ENCODE peak calls at places on chromosomes 11 and 22, in seven cellular contexts. E is A549; G is CD8-positive, alpha-beta T cell; R is upper lobe of right lung; N is PC-9; C is lung; B is Caco-2. W is an unnamed sample.

GRCh38 chr11:75656044-75656726 is 12.7 kb downstream of the MAP6 start:
- DNase-seq in B (peak; percentile 96), R (no peak), G (no peak), E (no peak), N (no peak), C (no peak), W (no peak)

GRCh38 chr11:123356539-123356938 is 73.5 kb upstream of the GRAMD1B start:
- DNase-seq in N (no peak), C (no peak), E (no peak), B (no peak), R (no peak), G (no peak), W (no peak)

GRCh38 chr11:27697679-27698275 is 2.5 kb downstream of the BDNF start:
- DNase-seq in C (no peak), N (no peak), E (no peak), G (no peak), R (no peak), B (no peak), W (no peak)

GRCh38 chr11:16862733-16863132 is 124.3 kb downstream of the C11orf58 start:
- DNase-seq in G (no peak), C (no peak), N (no peak), B (no peak), E (no peak), R (no peak), W (no peak)

GRCh38 chr11:24372491-24372890 is 124.4 kb upstream of the LUZP2 start:
- DNase-seq in N (no peak), G (no peak), B (no peak), C (no peak), R (no peak), E (no peak), W (no peak)

GRCh38 chr11:64644348-64645242 is 53.6 kb downstream of the SLC22A12 start:
- DNase-seq in G (no peak), N (no peak), R (no peak), E (peak; percentile 48), B (no peak), C (no peak), W (peak; percentile 49)

GRCh38 chr22:43957871-43958270 is 2.6 kb downstream of the SAMM50 start:
- DNase-seq in N (no peak), B (no peak), E (no peak), G (no peak), C (no peak), R (peak; percentile 18), W (no peak)

GRCh38 chr11:91804057-91804456 is 420.6 kb upstream of the FAT3 start:
- DNase-seq in G (no peak), E (no peak), R (no peak), C (no peak), B (no peak), N (no peak), W (peak; percentile 54)

GRCh38 chr22:38315801-38316339 is 1.4 kb downstream of the CSNK1E start:
- DNase-seq in B (no peak), R (no peak), C (no peak), N (no peak), G (no peak), E (no peak), W (no peak)

GRCh38 chr11:130340671-130341319 is 26.1 kb upstream of the ZBTB44 start:
- DNase-seq in N (no peak), G (no peak), C (no peak), E (no peak), R (no peak), B (no peak), W (no peak)

GRCh38 chr11:68959465-68960298 is 21.1 kb downstream of the MRGPRD start:
- DNase-seq in B (no peak), C (no peak), E (no peak), G (no peak), N (no peak), R (no peak), W (no peak)

GRCh38 chr22:38938221-38938620 is 19.2 kb upstream of the APOBEC3A start:
- DNase-seq in N (no peak), R (peak; percentile 28), B (no peak), E (no peak), G (no peak), C (no peak), W (no peak)

GRCh38 chr22:35191412-35191811 is 65.9 kb upstream of the HMGXB4 start:
- DNase-seq in R (no peak), N (peak; percentile 61), B (no peak), C (no peak), E (no peak), G (no peak), W (no peak)

GRCh38 chr11:26830757-26831156 is 108.9 kb upstream of the SLC5A12 start:
- DNase-seq in N (no peak), G (no peak), E (no peak), R (no peak), B (no peak), C (no peak), W (no peak)

GRCh38 chr11:68009391-68010000 is 631 bp upstream of the ALDH3B1 start:
- DNase-seq in E (no peak), G (no peak), R (peak; percentile 48), B (no peak), C (no peak), N (peak; percentile 68), W (no peak)

GRCh38 chr11:69637601-69637955 is 3.4 kb upstream of the CCND1 start:
- DNase-seq in G (no peak), N (peak; percentile 33), C (no peak), B (peak; percentile 77), R (no peak), E (no peak), W (no peak)

GRCh38 chr11:2074266-2074825 is 64.8 kb downstream of the IGF2 start:
- DNase-seq in G (no peak), B (no peak), R (no peak), E (no peak), C (no peak), N (no peak), W (peak; percentile 45)

GRCh38 chr11:88164320-88164719 is 10.9 kb downstream of the RAB38 start:
- DNase-seq in E (no peak), N (no peak), G (no peak), C (no peak), R (no peak), B (no peak), W (no peak)

GRCh38 chr11:16985297-16985696 is 28.9 kb downstream of the PLEKHA7 start:
- DNase-seq in G (no peak), E (no peak), R (no peak), N (no peak), B (no peak), C (no peak), W (no peak)

GRCh38 chr11:13008625-13009475 is at the start of gene RASSF10:
- DNase-seq in R (peak; percentile 95), B (peak; percentile 74), E (peak; percentile 96), G (no peak), N (peak; percentile 59), C (peak; percentile 90), W (no peak)
- H3K4me3 ChIP-seq in R (peak within 1 kb of the TSS; percentile 48), B (peak within 1 kb of the TSS; percentile 52), E (peak within 1 kb of the TSS; percentile 66), G (no peak within 1 kb of the TSS), N (peak within 1 kb of the TSS; percentile 55), C (no peak within 1 kb of the TSS), W (no peak within 1 kb of the TSS)

GRCh38 chr22:49290711-49291110 is 537.0 kb downstream of the BRD1 start:
- DNase-seq in N (no peak), G (no peak), E (no peak), B (no peak), R (no peak), C (no peak), W (peak; percentile 3)
- H3K4me1 ChIP-seq in N (no peaks in the 10 kb centered on the region), G (no peaks in the 10 kb centered on the region), E (no peaks in the 10 kb centered on the region), B (no peaks in the 10 kb centered on the region), R (no peaks in the 10 kb centered on the region), C (no peaks in the 10 kb centered on the region), W (no peaks in the 10 kb centered on the region)

GRCh38 chr11:118911880-118912741 is 13.6 kb downstream of the BCL9L start:
- DNase-seq in E (no peak), C (peak; percentile 88), B (peak; percentile 100), G (peak; percentile 74), R (peak; percentile 88), N (peak; percentile 100), W (peak; percentile 38)

GRCh38 chr11:118914178-118914918 is 11.4 kb downstream of the BCL9L start:
- DNase-seq in N (peak; percentile 75), B (peak; percentile 50), R (no peak), C (no peak), G (peak; percentile 91), E (no peak), W (no peak)

GRCh38 chr11:118915396-118915795 is 10.3 kb downstream of the BCL9L start:
- DNase-seq in R (no peak), C (no peak), B (no peak), N (no peak), E (no peak), G (no peak), W (no peak)

GRCh38 chr11:118912742-118913410 is 12.8 kb downstream of the BCL9L start:
- DNase-seq in N (peak; percentile 81), E (no peak), G (no peak), R (no peak), B (peak; percentile 66), C (no peak), W (no peak)

GRCh38 chr11:118913411-118914125 is 12.2 kb downstream of the BCL9L start:
- DNase-seq in E (no peak), B (no peak), R (no peak), C (no peak), G (peak; percentile 88), N (peak; percentile 60), W (no peak)
- H3K4me3 ChIP-seq in E (peak overlapping the region; percentile 19), B (no peak overlapping the region), R (peak overlapping the region; percentile 19), C (no peak overlapping the region), G (peak overlapping the region; percentile 58), N (peak overlapping the region; percentile 50), W (no peak overlapping the region)

GRCh38 chr11:65888163-65888814 is at the start of gene FIBP:
- DNase-seq in G (peak; percentile 96), N (peak; percentile 92), B (peak; percentile 98), R (peak; percentile 99), E (peak; percentile 97), C (peak; percentile 98), W (peak; percentile 96)

GRCh38 chr11:65894034-65894591 is 3.6 kb downstream of the CCDC85B start:
- DNase-seq in E (no peak), R (no peak), N (no peak), B (no peak), G (no peak), C (no peak), W (no peak)

GRCh38 chr11:65890324-65891179 is at the start of gene CCDC85B:
- DNase-seq in E (peak; percentile 94), N (peak; percentile 86), C (peak; percentile 97), G (peak; percentile 99), B (peak; percentile 96), R (peak; percentile 99), W (peak; percentile 90)

GRCh38 chr11:65892661-65893317 is 2.3 kb downstream of the CCDC85B start:
- DNase-seq in B (no peak), C (no peak), E (no peak), R (no peak), G (no peak), N (no peak), W (no peak)

GRCh38 chr11:65891180-65892136 is 985 bp downstream of the CCDC85B start:
- DNase-seq in N (no peak), E (peak; percentile 43), B (no peak), G (no peak), C (no peak), R (no peak), W (peak; percentile 78)
- H3K4me1 ChIP-seq in N (peaks cover 38% of the 10 kb centered on the region), E (peaks cover 58% of the 10 kb centered on the region), B (peaks cover 26% of the 10 kb centered on the region), G (peaks cover 51% of the 10 kb centered on the region), C (peaks cover 13% of the 10 kb centered on the region), R (peaks cover 52% of the 10 kb centered on the region), W (peaks cover 27% of the 10 kb centered on the region)

GRCh38 chr11:6301096-6301495 is 19.2 kb downstream of the CAVIN3 start:
- DNase-seq in B (no peak), C (no peak), E (no peak), G (no peak), R (no peak), N (no peak), W (no peak)
- H3K4me3 ChIP-seq in B (no peak overlapping the region), C (no peak overlapping the region), E (no peak overlapping the region), G (no peak overlapping the region), R (no peak overlapping the region), N (no peak overlapping the region), W (no peak overlapping the region)

W was measured in HAP-1.